ENCODE peak calls at places on chromosomes 1 and 21, in six cellular contexts. R is activated naive CD4-positive, alpha-beta T cell; M is progenitor cell of endocrine pancreas; Z is CD8-positive, alpha-beta T cell; P is central memory CD4-positive, alpha-beta T cell; W is HCT116. V is an unnamed sample.

GRCh38 chr1:101371259-101371658 is 134.4 kb downstream of the S1PR1 start:
- DNase-seq in R (no peak), M (no peak), Z (no peak), P (peak; percentile 25), W (peak; percentile 27), V (no peak)

GRCh38 chr1:50930965-50931737 is 28.9 kb downstream of the FAF1 start:
- DNase-seq in R (no peak), M (no peak), Z (no peak), P (no peak), W (no peak), V (no peak)

GRCh38 chr21:16841917-16842316 is 670.9 kb upstream of the CXADR start:
- DNase-seq in R (no peak), M (no peak), Z (no peak), P (no peak), W (no peak), V (no peak)

GRCh38 chr1:204294371-204294770 is 65.4 kb downstream of the PLEKHA6 start:
- DNase-seq in R (no peak), M (no peak), Z (no peak), P (no peak), W (no peak), V (peak; percentile 67)

GRCh38 chr1:39892611-39893595 is 8.8 kb downstream of the MYCL start:
- DNase-seq in R (no peak), M (no peak), Z (no peak), P (no peak), W (no peak), V (peak; percentile 87)

GRCh38 chr21:34885125-34885524 is 164.0 kb downstream of the RUNX1 start:
- DNase-seq in R (no peak), M (no peak), Z (no peak), P (no peak), W (no peak), V (no peak)

GRCh38 chr21:43021756-43022600 is 47.6 kb downstream of the PKNOX1 start:
- DNase-seq in R (no peak), M (no peak), Z (no peak), P (no peak), W (no peak), V (no peak)

GRCh38 chr21:38958940-38959685 is 153.4 kb downstream of the ETS2 start:
- DNase-seq in R (no peak), M (no peak), Z (no peak), P (no peak), W (no peak), V (no peak)

GRCh38 chr1:209349372-209350324 is 233.9 kb upstream of the CAMK1G start:
- DNase-seq in R (no peak), M (no peak), Z (no peak), P (no peak), W (no peak), V (peak; percentile 72)

GRCh38 chr1:31839662-31840343 is 24.0 kb upstream of the SPOCD1 start:
- DNase-seq in R (no peak), M (no peak), Z (no peak), P (no peak), W (no peak), V (no peak)

GRCh38 chr21:45634511-45635183 is 8.9 kb upstream of the PCBP3 start:
- DNase-seq in R (no peak), M (no peak), Z (no peak), P (no peak), W (no peak), V (no peak)

GRCh38 chr1:172948457-172948856 is 102.3 kb downstream of the TNFSF18 start:
- DNase-seq in R (no peak), M (no peak), Z (no peak), P (no peak), W (no peak), V (no peak)

GRCh38 chr21:44817914-44818635 is at the start of gene SUMO3:
- DNase-seq in R (peak; percentile 78), M (peak; percentile 73), Z (peak; percentile 77), P (peak; percentile 90), W (no peak), V (peak; percentile 86)

GRCh38 chr1:2825487-2826189 is 24.1 kb upstream of the TTC34 start:
- DNase-seq in R (no peak), M (no peak), Z (no peak), P (no peak), W (no peak), V (no peak)

GRCh38 chr1:18932387-18932786 is 24.1 kb downstream of the IFFO2 start:
- DNase-seq in R (no peak), M (no peak), Z (no peak), P (no peak), W (no peak), V (no peak)

GRCh38 chr21:45003331-45004058 is 63.7 kb downstream of the SLX9 start:
- DNase-seq in R (no peak), M (no peak), Z (no peak), P (no peak), W (no peak), V (no peak)

GRCh38 chr1:7745783-7746182 is 25.3 kb upstream of the VAMP3 start:
- DNase-seq in R (no peak), M (no peak), Z (no peak), P (no peak), W (no peak), V (no peak)

GRCh38 chr1:21322681-21323016 is 32.4 kb upstream of the ECE1 start:
- DNase-seq in R (no peak), M (no peak), Z (no peak), P (no peak), W (no peak), V (no peak)

GRCh38 chr1:150928286-150928685 is 2.1 kb downstream of the SETDB1 start:
- DNase-seq in R (no peak), M (no peak), Z (no peak), P (no peak), W (no peak), V (no peak)

GRCh38 chr1:16721871-16722641 is 18.3 kb upstream of the RNU1-4 start:
- DNase-seq in R (no peak), M (no peak), Z (no peak), P (no peak), W (no peak), V (peak; percentile 1)

GRCh38 chr1:161335796-161336195 is 21.6 kb downstream of the SDHC start:
- DNase-seq in R (no peak), M (no peak), Z (no peak), P (no peak), W (no peak), V (no peak)

GRCh38 chr1:54413295-54413694 is 7.1 kb upstream of the SSBP3 start:
- DNase-seq in R (no peak), M (no peak), Z (no peak), P (no peak), W (no peak), V (peak; percentile 19)

GRCh38 chr1:42282024-42282579 is 52.9 kb downstream of the FOXJ3 start:
- DNase-seq in R (no peak), M (no peak), Z (no peak), P (no peak), W (no peak), V (no peak)

GRCh38 chr1:34050711-34051485 is 114.1 kb downstream of the CSMD2 start:
- DNase-seq in R (no peak), M (no peak), Z (no peak), P (no peak), W (no peak), V (no peak)

GRCh38 chr21:25005388-25005787 is 601.9 kb downstream of the MRPL39 start:
- DNase-seq in R (no peak), M (no peak), Z (no peak), P (no peak), W (no peak), V (no peak)

GRCh38 chr1:109805486-109806180 is 41.9 kb upstream of the EPS8L3 start:
- DNase-seq in R (no peak), M (no peak), Z (no peak), P (no peak), W (no peak), V (no peak)

GRCh38 chr1:173527151-173527826 is 50.2 kb downstream of the PRDX6 start:
- DNase-seq in R (no peak), M (no peak), Z (no peak), P (no peak), W (no peak), V (no peak)

GRCh38 chr1:241819340-241819866 is 28.6 kb upstream of the EXO1 start:
- DNase-seq in R (no peak), M (no peak), Z (no peak), P (no peak), W (no peak), V (no peak)

GRCh38 chr1:22745675-22746585 is 35.3 kb downstream of the EPHB2 start:
- DNase-seq in R (no peak), M (no peak), Z (no peak), P (no peak), W (no peak), V (no peak)

GRCh38 chr1:168688679-168689657 is 40.0 kb downstream of the DPT start:
- DNase-seq in R (no peak), M (no peak), Z (no peak), P (no peak), W (no peak), V (no peak)

GRCh38 chr1:66519988-66520387 is 14.0 kb upstream of the SGIP1 start:
- DNase-seq in R (no peak), M (no peak), Z (no peak), P (no peak), W (no peak), V (no peak)

GRCh38 chr1:59667020-59667419 is 147.7 kb upstream of the HOOK1 start:
- DNase-seq in R (no peak), M (no peak), Z (no peak), P (no peak), W (no peak), V (no peak)

GRCh38 chr21:42556960-42557359 is 43.3 kb downstream of the SLC37A1 start:
- DNase-seq in R (no peak), M (no peak), Z (no peak), P (no peak), W (no peak), V (no peak)